ENCODE peak calls at places on chromosomes 6 and 20, in seven cellular contexts. E is upper lobe of left lung; A is CD4-positive, alpha-beta memory T cell; R is CD4-positive, CD25-positive, alpha-beta regulatory T cell; S is H1; F is neuronal stem cell; I is tibial artery. P is an unnamed sample. For H3K9me3 and H3K4me1, the result is how much of the 10 kb centered on the place peaks cover.

GRCh38 chr6:163533443-163533842 is 118.9 kb downstream of the QKI start:
- DNase-seq in E (no peak), A (no peak), R (no peak), S (no peak), F (no peak), I (no peak), P (no peak)

GRCh38 chr20:17473662-17474061 is 57.5 kb downstream of the BFSP1 start:
- DNase-seq in E (no peak), A (no peak), R (no peak), S (peak), F (no peak), I (no peak), P (no peak)

GRCh38 chr6:30570263-30570662 is 979 bp upstream of the ABCF1 start:
- DNase-seq in E (no peak), A (no peak), R (no peak), S (no peak), F (no peak), I (no peak), P (no peak)

GRCh38 chr20:32806356-32806755 is 13.4 kb upstream of the MAPRE1 start:
- DNase-seq in E (no peak), A (no peak), R (no peak), S (no peak), F (no peak), I (no peak), P (no peak)

GRCh38 chr6:34102099-34102656 is 43.7 kb downstream of the GRM4 start:
- DNase-seq in E (no peak), A (no peak), R (no peak), S (no peak), F (no peak), I (no peak), P (no peak)

GRCh38 chr6:119627908-119628669 is 278.5 kb upstream of the MAN1A1 start:
- DNase-seq in E (no peak), A (no peak), R (peak), S (no peak), F (no peak), I (no peak), P (no peak)

GRCh38 chr6:111631930-111632460 is 26.3 kb upstream of the TRAF3IP2 start:
- DNase-seq in E (no peak), A (no peak), R (no peak), S (peak), F (no peak), I (no peak), P (peak)

GRCh38 chr6:133432021-133432989 is 191.1 kb downstream of the EYA4 start:
- DNase-seq in E (no peak), A (no peak), R (no peak), S (no peak), F (no peak), I (no peak), P (peak)

GRCh38 chr20:20360464-20360863 is 7.4 kb upstream of the INSM1 start:
- DNase-seq in E (no peak), A (peak), R (peak), S (no peak), F (no peak), I (no peak), P (peak)

GRCh38 chr6:135323202-135323668 is 142.1 kb downstream of the MYB start:
- DNase-seq in E (no peak), A (no peak), R (peak), S (no peak), F (no peak), I (no peak), P (no peak)

GRCh38 chr6:42142118-42142835 is at the start of gene C6orf132:
- DNase-seq in E (peak), A (no peak), R (no peak), S (peak), F (no peak), I (peak), P (no peak)

GRCh38 chr20:46010491-46011405 is 2.0 kb downstream of the MMP9 start:
- DNase-seq in E (peak), A (peak), R (peak), S (no peak), F (no peak), I (no peak), P (no peak)

GRCh38 chr6:10687582-10687981 is 6.8 kb downstream of the C6orf52 start:
- DNase-seq in E (no peak), A (no peak), R (no peak), S (no peak), F (no peak), I (no peak), P (no peak)

GRCh38 chr20:60486345-60486744 is 528.1 kb downstream of the CDH26 start:
- DNase-seq in E (no peak), A (no peak), R (no peak), S (no peak), F (no peak), I (no peak), P (no peak)

GRCh38 chr20:60485012-60485760 is 527.0 kb downstream of the CDH26 start:
- DNase-seq in E (no peak), A (no peak), R (no peak), S (no peak), F (no peak), I (no peak), P (peak)

GRCh38 chr20:60482609-60483008 is 524.4 kb downstream of the CDH26 start:
- DNase-seq in E (no peak), A (no peak), R (no peak), S (no peak), F (no peak), I (no peak), P (no peak)

GRCh38 chr20:60483371-60483770 is 525.1 kb downstream of the CDH26 start:
- DNase-seq in E (no peak), A (no peak), R (no peak), S (no peak), F (no peak), I (no peak), P (no peak)

DNA sequence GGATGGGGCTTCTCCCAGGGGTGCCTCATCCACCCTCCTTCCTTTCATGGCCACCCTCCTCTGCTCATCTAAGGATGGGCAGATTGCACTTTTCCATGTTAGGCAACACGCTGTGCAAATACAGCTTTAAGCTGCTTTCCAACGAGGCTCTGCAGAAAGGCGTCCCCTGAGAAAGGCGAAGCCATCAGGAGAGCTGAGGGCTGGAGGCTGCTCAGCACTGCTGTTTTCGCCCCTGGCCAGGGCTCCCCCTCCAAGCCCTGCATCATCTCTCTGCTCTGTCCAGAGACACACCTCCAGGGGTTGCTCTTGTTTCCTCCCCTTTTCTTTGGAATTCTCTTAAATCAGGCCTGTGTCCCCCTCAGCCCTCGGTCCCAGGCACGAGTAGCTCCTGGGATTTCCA is 526.1 kb downstream of the CDH26 start:
- DNase-seq in E (no peak), A (no peak), R (no peak), S (no peak), F (no peak), I (no peak), P (no peak)
- H3K9me3 ChIP-seq in E (under half), A (under half), R (under half), S (under half), F (under half), I (under half), P (under half)

GRCh38 chr6:36241728-36242127 is 28.1 kb upstream of the PNPLA1 start:
- DNase-seq in E (no peak), A (no peak), R (no peak), S (no peak), F (no peak), I (no peak), P (no peak)
- H3K4me1 ChIP-seq in E (under half), A (under half), R (under half), S (under half), F (under half), I (under half), P (under half)

DNA sequence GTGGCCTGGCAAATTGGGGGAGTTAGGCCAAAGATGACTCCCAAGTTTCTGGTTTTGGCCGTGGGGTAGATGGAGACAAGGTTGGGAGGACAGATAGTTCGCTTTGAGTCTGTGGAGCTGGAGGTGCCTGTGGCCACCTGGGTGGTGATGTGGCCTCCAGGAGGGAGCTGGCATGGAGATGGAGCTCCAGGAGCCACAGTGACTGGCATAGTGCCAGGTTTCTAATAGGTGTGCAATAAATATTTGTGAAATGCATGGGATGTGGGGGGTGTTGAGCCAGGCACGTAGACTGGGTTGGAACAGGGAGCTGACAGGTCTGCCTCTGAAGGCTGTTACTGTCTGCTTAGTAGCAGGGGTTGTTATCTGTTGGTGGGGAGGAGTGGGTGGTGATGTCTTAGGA is 102.7 kb downstream of the PAX1 start:
- DNase-seq in E (no peak), A (no peak), R (no peak), S (no peak), F (no peak), I (no peak), P (no peak)
- H3K9me3 ChIP-seq in E (under half), A (under half), R (under half), S (under half), F (under half), I (under half), P (under half)

DNA sequence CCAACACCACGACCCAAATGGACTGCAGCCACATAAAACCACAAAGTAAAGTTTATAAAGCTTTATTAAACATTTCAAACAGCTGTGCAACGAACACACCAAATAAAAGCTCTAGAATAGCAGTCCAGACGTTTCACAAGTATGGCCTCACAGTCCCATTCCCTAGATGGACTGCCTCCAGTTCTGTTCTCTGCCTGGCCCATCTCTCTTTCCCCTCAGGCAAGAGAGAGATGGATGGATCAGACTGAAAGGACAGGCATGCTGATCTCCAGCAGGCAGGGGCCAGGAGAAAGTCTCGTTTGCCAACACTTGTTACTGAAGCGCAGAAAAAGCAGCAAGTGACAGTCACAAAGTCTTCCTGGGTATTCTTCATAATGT is 3.7 kb upstream of the NNAT start:
- DNase-seq in E (no peak), A (no peak), R (no peak), S (no peak), F (no peak), I (no peak), P (no peak)
- H3K4me1 ChIP-seq in E (under half), A (under half), R (under half), S (under half), F (under half), I (under half), P (under half)

GRCh38 chr20:59692139-59692538 is 87.8 kb downstream of the PHACTR3 start:
- DNase-seq in E (no peak), A (no peak), R (no peak), S (no peak), F (no peak), I (no peak), P (no peak)

GRCh38 chr20:59696476-59696875 is 92.1 kb downstream of the PHACTR3 start:
- DNase-seq in E (no peak), A (no peak), R (no peak), S (no peak), F (no peak), I (no peak), P (no peak)

GRCh38 chr20:59690101-59690500 is 85.8 kb downstream of the PHACTR3 start:
- DNase-seq in E (no peak), A (no peak), R (no peak), S (no peak), F (no peak), I (no peak), P (no peak)

GRCh38 chr20:59690976-59691375 is 86.6 kb downstream of the PHACTR3 start:
- DNase-seq in E (no peak), A (no peak), R (no peak), S (no peak), F (no peak), I (no peak), P (no peak)

DNA sequence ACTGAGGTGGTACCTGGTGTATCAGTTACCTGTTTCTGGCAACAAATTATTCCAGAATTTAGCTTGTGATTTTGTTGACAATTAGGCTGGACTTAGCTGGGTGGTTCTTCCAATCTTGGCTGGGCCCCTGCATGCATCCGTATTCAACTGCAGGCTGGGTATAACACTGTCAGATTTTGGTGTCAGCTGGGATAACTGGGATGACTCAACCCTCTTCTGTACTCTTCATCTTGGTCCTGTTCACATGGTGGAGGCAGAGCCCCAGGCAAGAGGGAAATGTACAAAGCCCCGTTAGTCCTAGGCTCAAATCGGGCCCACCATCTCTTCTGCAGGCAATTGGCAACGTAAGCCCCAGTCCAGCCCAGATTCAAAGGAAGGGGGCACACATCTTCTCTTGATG is 89.2 kb downstream of the PHACTR3 start:
- DNase-seq in E (no peak), A (no peak), R (no peak), S (no peak), F (no peak), I (no peak), P (no peak)
- H3K9me3 ChIP-seq in E (under half), A (under half), R (under half), S (half or more), F (under half), I (under half), P (under half)

GRCh38 chr6:169993861-169994481 is 242.5 kb downstream of the ERMARD start:
- DNase-seq in E (peak), A (no peak), R (no peak), S (peak), F (no peak), I (peak), P (no peak)

GRCh38 chr6:169991031-169991390 is 239.6 kb downstream of the ERMARD start:
- DNase-seq in E (no peak), A (no peak), R (no peak), S (no peak), F (no peak), I (no peak), P (no peak)

GRCh38 chr6:169990095-169991030 is 238.9 kb downstream of the ERMARD start:
- DNase-seq in E (peak), A (peak), R (peak), S (no peak), F (no peak), I (peak), P (no peak)

GRCh38 chr6:169989594-169989993 is 238.2 kb downstream of the ERMARD start:
- DNase-seq in E (no peak), A (no peak), R (no peak), S (no peak), F (no peak), I (no peak), P (no peak)

GRCh38 chr6:169991913-169992312 is 240.5 kb downstream of the ERMARD start:
- DNase-seq in E (no peak), A (no peak), R (no peak), S (peak), F (no peak), I (no peak), P (no peak)
- H3K4me1 ChIP-seq in E (under half), A (under half), R (under half), S (under half), F (under half), I (under half), P (under half)

P was measured in A673.